ENCODE peak calls at places on chromosomes 7 and 10, in four cellular contexts. C is brain microvascular endothelial cell, Q is suprapubic skin, U is MM.1S. I is an unnamed sample. For H3K27me3, the result is how much of the 10 kb centered on the place peaks cover.

GRCh38 chr7:135169936-135170222 is 628 bp downstream of the CYREN start:
- DNase-seq in U (peak), C (no peak), Q (no peak), I (no peak)

GRCh38 chr10:123150986-123151738 is 3.0 kb upstream of the BUB3 start:
- DNase-seq in C (no peak), Q (no peak), U (no peak), I (no peak)

GRCh38 chr10:90199098-90199497 is 497.7 kb downstream of the KIF20B start:
- DNase-seq in U (no peak), C (no peak), Q (no peak), I (no peak)

GRCh38 chr7:41930538-41931262 is 227.8 kb upstream of the INHBA start:
- DNase-seq in C (no peak), U (no peak), Q (no peak), I (peak)

GRCh38 chr7:79980376-79980775 is 154.3 kb upstream of the GNAI1 start:
- DNase-seq in U (no peak), C (no peak), Q (no peak), I (no peak)

GRCh38 chr7:51467384-51468017 is 150.9 kb upstream of the COBL start:
- DNase-seq in C (no peak), Q (no peak), U (peak), I (no peak)

GRCh38 chr10:43287056-43288007 is 20.5 kb upstream of the RASGEF1A start:
- DNase-seq in U (peak), Q (peak), C (no peak), I (peak)

GRCh38 chr10:8677642-8678041 is 623.2 kb downstream of the GATA3 start:
- DNase-seq in Q (no peak), U (no peak), C (no peak), I (no peak)

GRCh38 chr7:116683786-116684185 is 11.8 kb downstream of the MET start:
- DNase-seq in U (peak), C (no peak), Q (no peak), I (no peak)

GRCh38 chr10:114044251-114045070 is 795 bp downstream of the ADRB1 start:
- DNase-seq in Q (no peak), U (no peak), C (no peak), I (no peak)

GRCh38 chr10:132408367-132408781 is 11.4 kb downstream of the PWWP2B start:
- DNase-seq in C (no peak), Q (no peak), U (no peak), I (no peak)

GRCh38 chr10:96287392-96288105 is 16.2 kb upstream of the BLNK start:
- DNase-seq in C (no peak), U (peak), Q (no peak), I (peak)

GRCh38 chr10:131814567-131815290 is 86.1 kb upstream of the PPP2R2D start:
- DNase-seq in C (no peak), U (no peak), Q (peak), I (no peak)

GRCh38 chr7:7681191-7681935 is 37.0 kb downstream of the RPA3 start:
- DNase-seq in U (peak), C (peak), Q (no peak), I (peak)

GRCh38 chr10:31887850-31888249 is 40.8 kb downstream of the ARHGAP12 start:
- DNase-seq in U (no peak), C (no peak), Q (no peak), I (no peak)

GRCh38 chr10:51879238-51879637 is 179.8 kb upstream of the CSTF2T start:
- DNase-seq in C (peak), U (peak), Q (no peak), I (peak)

GRCh38 chr10:59724098-59724938 is 14.7 kb upstream of the SLC16A9 start:
- DNase-seq in U (no peak), C (no peak), Q (no peak), I (no peak)

GRCh38 chr7:23075571-23075970 is 30.0 kb upstream of the KLHL7 start:
- DNase-seq in U (no peak), Q (no peak), C (no peak), I (no peak)

GRCh38 chr10:4151466-4151865 is 366.5 kb upstream of the KLF6 start:
- DNase-seq in U (no peak), C (no peak), Q (no peak), I (no peak)

GRCh38 chr10:113042961-113043360 is 92.9 kb downstream of the TCF7L2 start:
- DNase-seq in Q (no peak), C (no peak), U (no peak), I (no peak)
- H3K4me3 ChIP-seq in Q (no peak), C (no peak), U (no peak), I (no peak)

GRCh38 chr10:1299041-1299726 is 243.0 kb downstream of the WDR37 start:
- DNase-seq in Q (no peak), U (no peak), C (no peak), I (no peak)
- H3K27me3 ChIP-seq in Q (under half), U (under half), C (under half), I (under half)

GRCh38 chr7:27187702-27188665 is 3.0 kb upstream of the HOXA11 start:
- DNase-seq in U (no peak), Q (peak), C (no peak), I (no peak)
- TF ChIP-seq CTCF in U (no peak), Q (no peak), C (no peak), I (no peak)

GRCh38 chr10:47054936-47055335 is 143.7 kb downstream of the PTPN20 start:
- DNase-seq in Q (peak), U (no peak), C (no peak), I (no peak)
- H3K4me3 ChIP-seq in Q (no peak), U (no peak), C (no peak), I (no peak)

GRCh38 chr7:19113855-19114590 is 3.4 kb downstream of the TWIST1 start:
- DNase-seq in C (peak), U (no peak), Q (no peak), I (peak)
- H3K27me3 ChIP-seq in C (under half), U (under half), Q (half or more), I (half or more)

GRCh38 chr10:68950598-68950997 is 5.4 kb upstream of the DDX21 start:
- DNase-seq in C (no peak), Q (no peak), U (no peak), I (no peak)
- TF ChIP-seq CTCF in C (no peak), Q (no peak), U (no peak), I (no peak)

GRCh38 chr7:43569424-43569823 is 13.5 kb upstream of the STK17A start:
- DNase-seq in U (no peak), C (peak), Q (no peak), I (peak)

GRCh38 chr7:43575506-43575905 is 7.4 kb upstream of the STK17A start:
- DNase-seq in U (no peak), C (no peak), Q (no peak), I (no peak)

GRCh38 chr7:43568529-43568928 is 14.4 kb upstream of the STK17A start:
- DNase-seq in C (peak), Q (no peak), U (no peak), I (peak)

GRCh38 chr7:43570688-43571365 is 12.1 kb upstream of the STK17A start:
- DNase-seq in Q (no peak), U (peak), C (no peak), I (peak)

DNA sequence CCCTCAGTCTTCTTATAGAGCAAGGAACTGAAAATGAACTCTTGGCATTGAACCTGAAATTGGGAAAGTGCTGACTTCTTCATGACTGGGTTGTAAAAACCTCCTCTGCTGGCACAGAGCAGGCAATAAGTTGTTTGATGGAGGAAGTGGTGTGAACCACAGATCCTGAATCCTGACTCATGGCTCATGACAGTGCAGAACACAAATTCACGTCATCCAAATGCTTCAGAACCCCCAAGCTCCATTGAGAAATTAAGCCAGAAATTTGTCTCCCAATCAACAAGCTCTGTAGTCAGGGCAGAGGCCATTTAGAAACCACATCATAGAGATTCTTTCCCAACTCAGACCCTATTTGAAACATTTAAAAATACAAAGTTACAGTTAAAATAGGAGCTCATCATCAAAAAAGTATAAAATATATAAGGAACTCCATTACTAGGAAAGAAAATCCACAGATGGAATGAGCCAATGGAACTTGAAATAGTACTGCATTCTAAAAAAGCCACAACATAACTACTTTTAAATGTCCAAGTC is 10.3 kb upstream of the STK17A start:
- DNase-seq in Q (no peak), U (peak), C (peak), I (peak)
- H3K4me3 ChIP-seq in Q (no peak), U (no peak), C (no peak), I (no peak)

DNA sequence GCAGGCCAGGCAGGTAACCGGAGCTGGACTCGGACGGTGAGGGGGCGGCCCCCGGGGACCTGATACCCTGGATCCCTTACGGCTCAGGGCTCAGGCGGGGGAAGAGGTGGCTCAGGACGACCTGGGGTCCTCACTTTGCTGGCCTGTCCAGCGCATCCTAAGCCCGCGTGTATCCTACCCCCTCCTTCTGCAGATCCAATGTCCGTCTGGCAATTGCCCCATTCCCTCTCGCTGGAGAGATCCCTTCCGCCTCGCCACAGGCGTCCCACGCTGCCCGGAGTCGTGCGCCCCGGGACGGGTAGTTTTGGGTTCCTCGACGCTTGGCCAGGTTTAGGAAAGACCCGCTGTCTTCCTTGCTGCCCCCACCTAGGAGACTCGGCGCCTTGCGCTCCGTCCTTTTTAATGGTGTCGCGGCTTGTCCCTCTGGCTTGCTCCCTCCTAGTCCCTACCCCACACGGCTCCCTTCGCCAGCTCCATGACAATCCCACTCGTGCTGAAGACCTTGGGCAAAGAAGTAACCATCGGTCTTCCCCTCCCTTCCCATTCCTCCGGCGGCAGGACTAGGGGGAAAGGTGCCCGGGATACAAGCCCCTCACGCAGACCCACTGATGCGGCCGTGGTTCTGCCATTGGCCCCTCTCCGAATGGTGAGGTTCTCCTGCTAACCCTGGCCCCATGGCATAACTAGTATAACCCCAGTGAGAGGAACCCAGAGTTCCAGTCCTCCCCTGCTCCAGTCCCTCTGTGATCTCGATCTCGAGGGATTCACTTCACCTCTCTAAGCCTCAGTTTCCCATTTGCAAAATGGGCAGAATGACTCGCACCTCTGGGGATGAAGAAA is 170.3 kb downstream of the UBE2H start:
- DNase-seq in C (no peak), U (no peak), Q (no peak), I (no peak)
- H3K27me3 ChIP-seq in C (half or more), U (under half), Q (half or more), I (under half)

GRCh38 chr7:119578116-119578515 is 694.9 kb upstream of the KCND2 start:
- DNase-seq in U (no peak), Q (no peak), C (no peak), I (no peak)

GRCh38 chr7:119572541-119572940 is 700.4 kb upstream of the KCND2 start:
- DNase-seq in C (no peak), Q (no peak), U (no peak), I (no peak)

GRCh38 chr7:119572132-119572531 is 700.8 kb upstream of the KCND2 start:
- DNase-seq in U (no peak), Q (no peak), C (no peak), I (no peak)
- TF ChIP-seq CTCF in U (no peak), Q (no peak), C (no peak), I (no peak)

DNA sequence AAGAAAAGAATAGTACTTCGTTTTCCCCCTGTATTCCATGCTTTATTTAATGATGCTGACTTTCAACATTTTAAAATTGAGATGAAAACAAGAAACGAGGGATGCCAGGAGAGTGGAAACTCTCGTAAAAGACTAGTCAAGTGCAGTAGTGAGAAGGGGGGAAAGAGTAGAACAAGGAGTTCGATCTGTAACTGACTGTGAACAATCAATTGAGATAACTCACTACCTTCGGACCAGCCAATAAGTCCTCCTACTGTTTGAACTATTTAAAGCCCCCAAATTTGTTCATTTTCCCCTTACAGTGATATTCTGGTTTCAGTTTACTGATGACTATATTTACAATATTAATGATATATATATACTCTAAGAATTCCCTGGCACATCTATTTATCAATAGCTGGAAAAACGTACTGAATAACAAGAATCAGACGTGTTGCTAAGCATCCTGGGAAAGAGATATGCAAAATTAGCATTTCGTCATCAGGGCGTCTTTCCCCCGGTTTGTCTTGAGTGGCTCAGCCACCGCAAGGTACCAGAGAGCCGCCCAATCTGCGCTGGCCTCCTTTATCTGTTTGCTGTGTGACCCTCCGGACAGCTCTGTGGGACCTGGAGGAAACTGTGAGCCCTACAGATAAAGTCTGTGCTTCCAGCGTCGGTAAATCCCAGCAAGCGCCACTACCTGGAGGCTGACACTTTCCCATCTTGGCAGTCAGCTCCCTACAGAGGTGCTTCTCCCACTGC is 41.1 kb downstream of the PDIA4 start:
- DNase-seq in C (peak), Q (peak), U (peak), I (peak)
- H3K4me3 ChIP-seq in C (peak), Q (peak), U (peak), I (peak)